ENCODE peak calls at places on chromosomes 3 and 15, in seven cellular contexts. W is OCI-LY7, J is D721Med, M is lung, G is foreskin fibroblast, P is heart right ventricle, N is hepatocyte. R is an unnamed sample.

GRCh38 chr15:56856934-56857333 is 61.5 kb upstream of the TCF12 start:
- DNase-seq in N (no peak), J (no peak), G (no peak), M (no peak), P (no peak), W (no peak), R (no peak)

GRCh38 chr15:71599404-71600225 is 210.7 kb upstream of the NR2E3 start:
- DNase-seq in J (no peak), N (peak), W (no peak), P (peak), M (peak), G (no peak), R (no peak)

GRCh38 chr3:86865506-86865905 is 125.4 kb downstream of the VGLL3 start:
- DNase-seq in G (no peak), N (no peak), M (no peak), J (no peak), P (no peak), W (no peak), R (no peak)

GRCh38 chr3:177483182-177483967 is 286.1 kb upstream of the TBL1XR1 start:
- DNase-seq in J (no peak), W (peak), N (peak), M (no peak), P (no peak), G (no peak), R (peak)

GRCh38 chr15:71096676-71097075 is 18.6 kb upstream of the THSD4 start:
- DNase-seq in M (peak), J (no peak), N (no peak), W (no peak), P (no peak), G (no peak), R (no peak)

GRCh38 chr3:43923101-43923979 is 232.6 kb downstream of the ABHD5 start:
- DNase-seq in P (no peak), M (no peak), G (no peak), J (no peak), N (no peak), W (no peak), R (no peak)

GRCh38 chr15:62665449-62665848 is 377.1 kb upstream of the TPM1 start:
- DNase-seq in W (no peak), G (no peak), P (no peak), N (no peak), J (no peak), M (no peak), R (peak)

GRCh38 chr3:12400795-12401194 is 83.5 kb upstream of the TSEN2 start:
- DNase-seq in G (peak), M (no peak), J (no peak), P (no peak), W (no peak), N (no peak), R (no peak)

GRCh38 chr3:148827585-148827984 is at the start of gene CPB1:
- DNase-seq in J (no peak), W (no peak), G (no peak), P (no peak), M (no peak), N (no peak), R (no peak)

GRCh38 chr15:35713733-35714132 is 167.8 kb upstream of the DPH6 start:
- DNase-seq in W (no peak), J (no peak), G (no peak), N (no peak), M (no peak), P (no peak), R (no peak)

GRCh38 chr3:53671192-53672021 is 174.8 kb downstream of the CHDH start:
- DNase-seq in G (no peak), P (no peak), J (no peak), W (no peak), N (no peak), M (no peak), R (no peak)

GRCh38 chr3:15781637-15782402 is 16.0 kb downstream of the ANKRD28 start:
- DNase-seq in J (no peak), G (no peak), N (no peak), M (no peak), P (no peak), W (no peak), R (no peak)

GRCh38 chr15:68332266-68332665 is 54.7 kb downstream of the FEM1B start:
- DNase-seq in N (no peak), G (no peak), J (no peak), P (no peak), W (no peak), M (no peak), R (no peak)

GRCh38 chr15:68330911-68331310 is 53.4 kb downstream of the FEM1B start:
- DNase-seq in G (no peak), N (no peak), P (no peak), W (no peak), J (no peak), M (no peak), R (no peak)

GRCh38 chr15:68328485-68328884 is 50.9 kb downstream of the FEM1B start:
- DNase-seq in W (no peak), N (no peak), J (no peak), M (no peak), G (no peak), P (no peak), R (no peak)

GRCh38 chr15:68333775-68334470 is 56.4 kb downstream of the FEM1B start:
- DNase-seq in P (peak), M (no peak), W (no peak), J (no peak), N (peak), G (no peak), R (no peak)

GRCh38 chr15:68330461-68330860 is 52.9 kb downstream of the FEM1B start:
- DNase-seq in N (no peak), J (no peak), G (no peak), W (no peak), P (no peak), M (no peak), R (no peak)
- TF ChIP-seq CTCF in N (no peak), J (no peak), G (no peak), W (no peak), P (no peak), M (no peak), R (no peak)

DNA sequence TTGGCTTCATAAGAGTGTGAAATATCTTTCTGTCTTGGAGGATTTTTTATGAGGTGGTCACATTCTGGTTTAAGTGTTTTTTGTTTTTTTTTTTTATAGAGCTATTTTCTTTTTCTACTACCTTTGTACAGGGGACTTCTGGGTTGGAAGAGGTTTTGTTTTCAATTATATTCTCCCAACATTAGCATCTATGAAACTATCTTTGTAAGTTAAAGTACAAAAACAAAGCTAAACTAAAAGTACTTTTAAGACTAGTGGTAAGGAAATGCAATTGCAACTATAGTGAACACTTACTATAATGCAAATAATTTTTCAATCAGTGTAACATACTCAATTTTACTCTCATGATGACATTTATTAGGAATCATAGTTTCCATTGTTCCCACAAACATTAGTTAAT is 688.2 kb downstream of the SI start:
- DNase-seq in N (no peak), W (no peak), J (no peak), M (no peak), P (no peak), G (no peak), R (no peak)
- TF ChIP-seq CTCF in N (no peak), W (peak), J (peak), M (no peak), P (no peak), G (no peak), R (no peak)

GRCh38 chr3:14378415-14378814 is 24.0 kb upstream of the SLC6A6 start:
- DNase-seq in G (peak), P (no peak), N (no peak), M (no peak), J (no peak), W (no peak), R (no peak)

GRCh38 chr3:14379842-14380241 is 22.6 kb upstream of the SLC6A6 start:
- DNase-seq in P (no peak), J (no peak), M (no peak), W (peak), N (no peak), G (no peak), R (no peak)

GRCh38 chr3:14388200-14388599 is 14.2 kb upstream of the SLC6A6 start:
- DNase-seq in J (no peak), M (no peak), G (no peak), N (no peak), P (no peak), W (peak), R (no peak)

GRCh38 chr3:14386254-14386653 is 16.2 kb upstream of the SLC6A6 start:
- DNase-seq in N (no peak), J (no peak), W (no peak), G (no peak), P (no peak), M (no peak), R (no peak)

GRCh38 chr3:14383753-14384152 is 18.7 kb upstream of the SLC6A6 start:
- DNase-seq in J (no peak), P (no peak), N (no peak), M (no peak), W (peak), G (no peak), R (no peak)
- TF ChIP-seq CTCF in J (no peak), P (no peak), N (no peak), M (no peak), W (no peak), G (no peak), R (no peak)

GRCh38 chr3:138457863-138458735 is 23.7 kb downstream of the ESYT3 start:
- DNase-seq in P (no peak), J (no peak), M (no peak), W (no peak), N (no peak), G (no peak), R (no peak)

GRCh38 chr3:138456961-138457862 is 22.8 kb downstream of the ESYT3 start:
- DNase-seq in J (no peak), M (no peak), W (no peak), G (no peak), P (no peak), N (no peak), R (no peak)

GRCh38 chr3:138452491-138452890 is 18.1 kb downstream of the ESYT3 start:
- DNase-seq in N (no peak), M (no peak), J (no peak), G (no peak), P (no peak), W (no peak), R (no peak)

GRCh38 chr3:138458774-138459499 is 24.5 kb downstream of the ESYT3 start:
- DNase-seq in J (no peak), M (no peak), W (no peak), G (no peak), N (no peak), P (no peak), R (no peak)

GRCh38 chr3:138455801-138456716 is 21.6 kb downstream of the ESYT3 start:
- DNase-seq in P (no peak), W (no peak), G (no peak), N (no peak), M (no peak), J (no peak), R (no peak)
- TF ChIP-seq CTCF in P (no peak), W (no peak), G (no peak), N (no peak), M (no peak), J (no peak), R (no peak)

DNA sequence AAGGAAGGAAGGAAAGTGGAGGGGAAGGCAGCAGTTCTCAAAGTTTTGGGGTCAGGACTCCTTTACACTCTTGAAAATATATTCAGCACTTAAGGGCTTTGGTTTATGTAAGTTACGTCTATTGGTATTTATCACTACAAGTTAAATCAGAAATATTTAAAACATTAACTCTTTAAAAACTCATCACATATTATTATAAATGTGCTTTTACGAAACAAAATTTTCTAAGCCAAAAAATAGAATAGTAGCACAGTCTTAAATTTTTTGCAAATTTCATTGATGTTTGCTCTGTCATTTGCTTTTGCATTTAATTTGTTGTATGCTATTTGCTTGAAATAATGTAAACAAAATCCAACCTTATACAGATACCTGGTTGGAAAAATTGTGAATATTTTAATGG is 7.5 kb downstream of the UBE2Q2 start:
- DNase-seq in M (no peak), W (no peak), J (no peak), P (no peak), N (no peak), G (no peak), R (no peak)
- TF ChIP-seq CTCF in M (no peak), W (no peak), J (no peak), P (no peak), N (no peak), G (no peak), R (no peak)

DNA sequence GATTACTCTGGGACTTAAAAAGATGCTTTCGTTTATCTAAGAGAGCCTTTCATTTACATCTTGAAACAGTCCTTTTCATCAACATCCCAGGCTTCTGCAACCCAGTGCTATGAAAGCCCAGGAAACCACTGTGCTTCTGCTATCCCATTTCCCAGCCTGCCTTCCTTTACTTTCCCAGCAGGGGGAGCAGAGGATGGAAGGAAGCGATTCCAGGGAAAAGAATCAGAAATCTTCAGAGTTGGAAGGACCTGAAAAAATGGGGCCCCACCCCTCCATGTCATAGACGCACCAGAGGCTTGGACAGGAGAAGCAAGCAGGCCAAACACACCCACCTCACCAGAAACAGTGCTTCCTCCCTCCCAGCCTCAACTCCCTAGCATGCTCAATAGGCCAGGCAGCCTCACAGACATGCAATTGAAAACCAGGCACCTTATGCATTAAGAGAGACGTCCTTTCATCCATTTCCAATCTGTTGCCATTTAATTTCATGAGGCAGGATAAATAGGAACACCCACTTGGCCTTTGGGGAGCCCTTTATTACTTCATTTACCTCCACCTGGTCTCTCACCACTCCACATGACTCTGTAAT is 584.1 kb downstream of the NTRK3 start:
- DNase-seq in W (no peak), J (no peak), N (peak), M (no peak), G (no peak), P (no peak), R (no peak)
- TF ChIP-seq CTCF in W (peak), J (peak), N (peak), M (no peak), G (peak), P (peak), R (no peak)

GRCh38 chr15:48861813-48862431 is 16.0 kb upstream of the EID1 start:
- DNase-seq in M (no peak), J (no peak), N (peak), W (peak), G (peak), P (no peak), R (peak)

GRCh38 chr15:48858401-48858800 is 19.5 kb upstream of the EID1 start:
- DNase-seq in J (no peak), M (no peak), N (no peak), W (no peak), G (no peak), P (no peak), R (no peak)

GRCh38 chr15:48859426-48859825 is 18.5 kb upstream of the EID1 start:
- DNase-seq in W (no peak), P (no peak), N (no peak), G (no peak), J (no peak), M (no peak), R (no peak)

GRCh38 chr15:48855501-48856440 is 22.2 kb upstream of the EID1 start:
- DNase-seq in M (no peak), P (no peak), J (no peak), N (peak), G (peak), W (no peak), R (peak)

GRCh38 chr15:48856947-48857346 is 21.0 kb upstream of the EID1 start:
- DNase-seq in W (no peak), N (no peak), J (no peak), G (no peak), P (no peak), M (no peak), R (no peak)
- TF ChIP-seq CTCF in W (no peak), N (no peak), J (no peak), G (no peak), P (no peak), M (no peak), R (no peak)

GRCh38 chr3:96354742-96355141 is 459.7 kb upstream of the EPHA6 start:
- DNase-seq in G (no peak), M (no peak), J (no peak), N (no peak), W (no peak), P (no peak), R (no peak)

GRCh38 chr3:96354106-96354505 is 460.3 kb upstream of the EPHA6 start:
- DNase-seq in W (no peak), G (no peak), P (no peak), N (no peak), J (no peak), M (no peak), R (no peak)
- TF ChIP-seq CTCF in W (no peak), G (no peak), P (no peak), N (no peak), J (no peak), M (no peak), R (no peak)

GRCh38 chr15:92098869-92099268 is 245.4 kb downstream of the SLCO3A1 start:
- DNase-seq in J (no peak), M (peak), P (no peak), N (no peak), G (no peak), W (no peak), R (no peak)
- TF ChIP-seq CTCF in J (no peak), M (no peak), P (peak), N (no peak), G (no peak), W (no peak), R (peak)